ENCODE peak calls at places on chromosomes 13 and 19, in seven cellular contexts. B, Q, F, H, W, P and A are unnamed samples. For H3K4me1 and H3K36me3, the result is how much of the 10 kb centered on the place peaks cover.

GRCh38 chr19:45420356-45420755 is 3.4 kb downstream of the ERCC1 start:
- DNase-seq in B (no peak), Q (no peak), F (no peak), H (no peak), W (no peak), P (no peak), A (no peak)

GRCh38 chr13:93751117-93751516 is 524.5 kb downstream of the GPC6 start:
- DNase-seq in B (no peak), Q (no peak), F (no peak), H (no peak), W (no peak), P (peak), A (no peak)

GRCh38 chr13:98447881-98448641 is 128.8 kb downstream of the STK24 start:
- DNase-seq in B (no peak), Q (peak), F (peak), H (peak), W (no peak), P (no peak), A (no peak)

GRCh38 chr19:38152461-38153379 is 71.3 kb downstream of the DPF1 start:
- DNase-seq in B (no peak), Q (no peak), F (no peak), H (no peak), W (no peak), P (peak), A (no peak)

GRCh38 chr13:28349901-28350654 is 144.8 kb downstream of the FLT1 start:
- DNase-seq in B (no peak), Q (no peak), F (no peak), H (no peak), W (no peak), P (no peak), A (no peak)

GRCh38 chr19:31372245-31372781 is 23.1 kb upstream of the TSHZ3 start:
- DNase-seq in B (no peak), Q (no peak), F (no peak), H (no peak), W (no peak), P (no peak), A (no peak)

GRCh38 chr19:10655457-10656312 is 1.5 kb downstream of the ILF3 start:
- DNase-seq in B (peak), Q (peak), F (peak), H (peak), W (peak), P (peak), A (no peak)

GRCh38 chr19:33302974-33303790 is 848 bp upstream of the CEBPA start:
- DNase-seq in B (peak), Q (no peak), F (peak), H (peak), W (no peak), P (peak), A (no peak)

GRCh38 chr19:13669780-13670355 is 94.5 kb upstream of the MRI1 start:
- DNase-seq in B (no peak), Q (no peak), F (no peak), H (no peak), W (no peak), P (no peak), A (no peak)

GRCh38 chr19:38264486-38265212 is at the start of gene SPINT2:
- DNase-seq in B (no peak), Q (no peak), F (peak), H (peak), W (peak), P (no peak), A (peak)

GRCh38 chr19:7897289-7897688 is 6.4 kb upstream of the MAP2K7 start:
- DNase-seq in B (no peak), Q (no peak), F (no peak), H (no peak), W (peak), P (no peak), A (no peak)
- H3K4me1 ChIP-seq in B (under half), Q (under half), F (under half), H (under half), W (under half), P (under half), A (under half)

DNA sequence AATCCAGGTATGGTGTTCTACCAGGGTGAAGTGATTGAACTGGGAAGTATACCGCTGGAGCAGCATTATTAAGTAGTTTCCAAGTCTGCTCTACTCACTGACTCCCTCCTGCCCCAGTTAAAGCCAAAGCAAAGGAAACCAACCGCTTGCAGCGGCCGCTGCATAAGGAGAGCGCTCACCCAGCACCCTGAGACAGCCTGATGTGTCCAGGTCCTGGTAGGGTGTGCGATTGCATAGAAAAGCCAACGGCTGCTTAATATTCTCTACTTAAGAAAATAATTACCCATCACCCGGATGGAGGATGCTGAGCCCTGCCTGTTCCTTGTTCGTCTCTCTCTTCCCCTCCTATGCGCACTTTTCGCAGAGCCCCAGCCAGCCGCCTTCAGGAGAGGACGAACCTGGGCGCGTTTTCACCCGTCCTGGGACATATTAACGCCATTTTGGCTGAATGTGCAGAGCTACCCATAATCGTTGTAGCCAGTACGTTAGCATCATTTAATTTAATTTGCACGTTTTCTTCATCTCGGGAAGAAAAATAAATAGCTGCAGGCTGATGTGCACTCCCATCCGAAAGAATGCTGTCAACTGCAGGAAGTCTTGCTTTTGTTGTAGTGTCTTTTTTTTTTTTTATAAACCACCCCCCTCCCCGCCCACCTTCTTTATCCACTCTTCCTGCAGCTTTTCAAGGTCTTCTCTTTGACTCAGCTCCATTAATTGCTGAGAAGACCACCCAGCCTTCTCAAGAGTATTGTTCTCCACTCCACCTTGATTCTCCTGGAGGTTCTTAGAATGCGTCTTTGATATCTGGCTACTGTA is 214.4 kb downstream of the TEX29 start:
- DNase-seq in B (no peak), Q (no peak), F (peak), H (no peak), W (no peak), P (no peak), A (no peak)
- H3K36me3 ChIP-seq in B (under half), Q (under half), F (under half), H (under half), W (under half), P (under half), A (under half)

DNA sequence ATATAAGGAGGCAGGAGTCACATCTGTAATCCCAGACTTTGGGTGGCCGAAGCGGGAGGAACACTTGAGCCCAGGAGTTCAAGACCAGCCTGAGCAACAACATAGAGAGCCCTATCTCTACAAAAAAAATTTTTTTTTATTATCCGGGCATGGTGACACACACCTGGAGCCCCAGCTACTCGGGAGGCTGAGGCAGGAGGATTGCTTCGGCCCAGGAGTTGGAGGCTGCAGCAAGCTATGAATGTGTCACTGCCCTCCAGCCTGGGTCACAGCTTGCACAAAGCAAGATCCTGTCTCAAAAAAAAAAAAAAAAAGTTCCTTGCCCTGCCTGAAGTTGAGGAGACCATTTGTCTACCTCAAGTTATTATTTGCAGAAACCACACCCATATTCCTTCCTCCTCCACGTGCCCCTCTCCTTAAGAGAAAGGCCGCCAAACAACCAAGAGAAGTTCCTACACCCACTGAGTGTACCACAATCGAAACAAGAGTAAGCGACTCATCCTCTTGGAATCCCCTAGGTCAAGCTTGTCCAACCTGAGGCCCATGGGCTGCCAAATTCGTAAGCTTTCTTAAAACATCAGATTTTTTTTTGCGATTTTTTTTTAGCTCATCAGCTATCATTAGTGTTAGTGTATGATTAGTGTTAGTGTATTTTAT is 2.2 kb downstream of the ABCC4 start:
- DNase-seq in B (no peak), Q (no peak), F (no peak), H (peak), W (no peak), P (peak), A (no peak)
- H3K4me1 ChIP-seq in B (under half), Q (under half), F (under half), H (under half), W (under half), P (under half), A (under half)

GRCh38 chr19:55699221-55699620 is 24.2 kb downstream of the EPN1 start:
- DNase-seq in B (no peak), Q (no peak), F (no peak), H (no peak), W (no peak), P (no peak), A (no peak)
- H3K36me3 ChIP-seq in B (under half), Q (under half), F (under half), H (under half), W (under half), P (under half), A (under half)

GRCh38 chr13:111095031-111095840 is 19.9 kb upstream of the ARHGEF7 start:
- DNase-seq in B (no peak), Q (no peak), F (no peak), H (no peak), W (no peak), P (no peak), A (no peak)

GRCh38 chr13:111095911-111096501 is 19.1 kb upstream of the ARHGEF7 start:
- DNase-seq in B (no peak), Q (no peak), F (no peak), H (no peak), W (no peak), P (no peak), A (no peak)

GRCh38 chr13:111092685-111093084 is 22.4 kb upstream of the ARHGEF7 start:
- DNase-seq in B (no peak), Q (no peak), F (no peak), H (no peak), W (no peak), P (no peak), A (no peak)

GRCh38 chr13:111093136-111093535 is 22.0 kb upstream of the ARHGEF7 start:
- DNase-seq in B (no peak), Q (no peak), F (no peak), H (no peak), W (no peak), P (no peak), A (no peak)

DNA sequence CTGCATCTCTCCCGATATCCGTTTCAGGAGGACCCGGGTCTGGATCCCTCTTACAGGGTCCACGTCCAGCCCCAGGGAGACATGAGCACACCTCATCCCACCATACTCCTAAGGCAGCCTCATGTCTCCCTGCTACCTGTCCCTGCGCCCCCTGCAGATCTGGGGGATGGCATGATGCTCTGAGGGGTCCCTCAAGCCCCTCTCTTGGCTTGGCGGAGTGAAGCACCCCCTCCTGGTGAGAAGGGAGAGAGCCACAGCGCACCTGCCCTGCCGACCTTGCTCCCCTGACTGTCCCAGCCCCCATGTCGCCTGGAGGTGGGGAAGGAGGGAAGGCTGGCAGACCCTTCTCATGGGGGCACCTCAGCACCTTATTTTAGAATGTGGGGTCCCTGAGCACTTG is 21.5 kb upstream of the ARHGEF7 start:
- DNase-seq in B (no peak), Q (no peak), F (peak), H (no peak), W (no peak), P (no peak), A (no peak)
- H3K4me1 ChIP-seq in B (under half), Q (under half), F (under half), H (under half), W (under half), P (under half), A (under half)